ENCODE peak calls at places on chromosomes 3 and 15, in four cellular contexts. P is brain microvascular endothelial cell, I is MM.1S, B is mammary epithelial cell. L is an unnamed sample.

GRCh38 chr15:84944861-84945260 is 36.8 kb upstream of the PDE8A start:
- DNase-seq in B (no peak), I (no peak), P (no peak), L (no peak)

GRCh38 chr3:149018247-149018646 is 26.9 kb downstream of the GYG1 start:
- DNase-seq in I (no peak), B (no peak), P (peak; percentile 42), L (no peak)

GRCh38 chr3:58062469-58062868 is 54.2 kb downstream of the FLNB start:
- DNase-seq in I (no peak), B (no peak), P (no peak), L (no peak)

GRCh38 chr3:22922317-22922716 is 280.8 kb upstream of the UBE2E2 start:
- DNase-seq in P (no peak), I (peak; percentile 50), B (peak; percentile 5), L (no peak)

GRCh38 chr3:141828487-141829284 is 47.8 kb upstream of the ATP1B3 start:
- DNase-seq in I (no peak), B (peak; percentile 79), P (no peak), L (no peak)

GRCh38 chr3:127728417-127728816 is 55.7 kb downstream of the ABTB1 start:
- DNase-seq in B (no peak), P (no peak), I (no peak), L (no peak)

GRCh38 chr3:126913524-126913923 is 69.4 kb upstream of the PLXNA1 start:
- DNase-seq in B (peak; percentile 53), P (no peak), I (peak; percentile 90), L (no peak)

GRCh38 chr3:41265011-41265545 is 65.8 kb downstream of the CTNNB1 start:
- DNase-seq in B (no peak), I (no peak), P (peak; percentile 61), L (peak; percentile 10)

GRCh38 chr3:140703496-140703895 is 25.6 kb downstream of the TRIM42 start:
- DNase-seq in B (no peak), P (no peak), I (no peak), L (no peak)

GRCh38 chr3:118543823-118544222 is 490.8 kb downstream of the IGSF11 start:
- DNase-seq in I (no peak), B (no peak), P (no peak), L (no peak)

GRCh38 chr15:29656636-29657475 is 165.4 kb downstream of the TJP1 start:
- DNase-seq in P (no peak), B (no peak), I (no peak), L (no peak)

GRCh38 chr3:12590096-12590495 is 33.2 kb downstream of the MKRN2 start:
- DNase-seq in I (no peak), P (no peak), B (no peak), L (no peak)

GRCh38 chr15:37099321-37100108 is 834 bp downstream of the MEIS2 start:
- DNase-seq in P (no peak), B (peak; percentile 41), I (peak; percentile 38), L (no peak)

GRCh38 chr15:74799255-74799842 is 13.3 kb upstream of the LMAN1L start:
- DNase-seq in B (no peak), P (no peak), I (peak; percentile 47), L (no peak)

GRCh38 chr3:139689122-139689521 is 11.3 kb upstream of the NMNAT3 start:
- DNase-seq in P (no peak), I (no peak), B (no peak), L (no peak)

GRCh38 chr15:85582076-85582718 is 201.8 kb downstream of the AKAP13 start:
- DNase-seq in B (no peak), P (no peak), I (no peak), L (no peak)

GRCh38 chr3:176961916-176962315 is 235.4 kb downstream of the TBL1XR1 start:
- DNase-seq in P (no peak), B (no peak), I (no peak), L (no peak)

GRCh38 chr15:65869954-65870871 is 922 bp downstream of the RAB11A start:
- DNase-seq in P (peak; percentile 28), B (peak; percentile 65), I (no peak), L (no peak)

GRCh38 chr3:188335656-188336055 is 181.7 kb downstream of the LPP start:
- DNase-seq in P (no peak), B (no peak), I (no peak), L (no peak)

GRCh38 chr15:92914768-92915221 is 14.7 kb downstream of the CHD2 start:
- DNase-seq in P (no peak), B (peak; percentile 39), I (no peak), L (no peak)

GRCh38 chr15:100671858-100672543 is 69.6 kb downstream of the ASB7 start:
- DNase-seq in I (no peak), B (peak; percentile 49), P (peak; percentile 33), L (no peak)

GRCh38 chr3:115671761-115672455 is 48.6 kb downstream of the GAP43 start:
- DNase-seq in P (no peak), I (peak; percentile 68), B (no peak), L (no peak)

GRCh38 chr3:20924646-20925395 is 738.8 kb upstream of the SGO1 start:
- DNase-seq in P (no peak), I (no peak), B (peak; percentile 29), L (no peak)

GRCh38 chr15:39301589-39301999 is 279.3 kb upstream of the THBS1 start:
- DNase-seq in B (peak; percentile 20), I (no peak), P (no peak), L (no peak)

GRCh38 chr15:25501828-25502446 is 63.1 kb upstream of the UBE3A start:
- DNase-seq in I (peak; percentile 48), P (peak; percentile 12), B (no peak), L (peak; percentile 20)

GRCh38 chr3:102514241-102514640 is 79.4 kb downstream of the ZPLD1 start:
- DNase-seq in B (no peak), I (no peak), P (no peak), L (no peak)

GRCh38 chr3:13723676-13724207 is 156.1 kb downstream of the WNT7A start:
- DNase-seq in P (no peak), I (no peak), B (no peak), L (no peak)

GRCh38 chr3:52227117-52227516 is 1.7 kb upstream of the TLR9 start:
- DNase-seq in P (no peak), B (no peak), I (no peak), L (no peak)
- TF ChIP-seq CTCF in P (peak; percentile 16), B (no peak), I (no peak), L (peak; percentile 11)

GRCh38 chr3:170361711-170362110 is 4.2 kb downstream of the SKIL start:
- DNase-seq in B (no peak), P (no peak), I (no peak), L (no peak)
- H3K4me3 ChIP-seq in B (no peak overlapping the region), P (peak overlapping the region; percentile 18), I (no peak overlapping the region), L (no peak overlapping the region)

DNA sequence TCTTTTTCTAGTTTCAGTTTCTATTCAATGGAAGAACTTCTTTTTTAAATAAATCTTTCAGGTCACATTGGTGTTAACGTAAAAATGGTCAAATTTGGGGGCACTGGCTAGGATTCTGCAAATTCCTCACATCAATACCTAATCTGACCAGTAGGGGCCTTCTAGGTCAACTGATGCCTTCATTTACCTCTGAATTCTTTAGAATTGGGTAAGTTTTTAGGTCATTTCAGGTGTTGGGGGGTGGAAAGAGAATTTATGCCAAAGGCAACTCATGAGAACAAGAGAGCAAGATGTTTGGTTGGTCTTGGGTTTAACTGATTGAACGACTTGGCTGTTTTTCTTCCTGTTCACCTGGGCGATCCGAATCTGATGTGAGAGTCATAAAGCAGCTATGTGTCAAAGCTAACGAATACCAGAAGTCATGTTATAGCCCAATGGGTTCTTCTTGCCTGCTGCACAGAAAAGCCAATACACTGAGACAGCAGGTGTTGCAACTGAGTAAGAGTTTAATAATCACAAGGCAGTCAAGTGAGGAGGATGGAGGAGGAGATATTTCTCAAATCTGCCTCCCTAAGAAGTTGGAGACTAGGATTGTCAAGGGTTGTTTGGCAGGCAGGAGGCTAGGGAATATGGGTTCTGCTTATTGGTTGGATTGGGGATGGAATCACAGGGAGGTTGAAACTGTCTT is 15.3 kb downstream of the LRRC49 start:
- DNase-seq in P (no peak), I (no peak), B (no peak), L (no peak)
- TF ChIP-seq CTCF in P (peak; percentile 49), I (peak; percentile 32), B (peak; percentile 27), L (peak; percentile 18)

GRCh38 chr3:37907906-37908305 is 46.2 kb downstream of the CTDSPL start:
- DNase-seq in P (no peak), B (peak; percentile 14), I (peak; percentile 97), L (no peak)
- H3K4me3 ChIP-seq in P (no peak overlapping the region), B (no peak overlapping the region), I (no peak overlapping the region), L (no peak overlapping the region)

GRCh38 chr3:179590669-179591068 is 13.8 kb downstream of the MRPL47 start:
- DNase-seq in P (no peak), B (no peak), I (no peak), L (no peak)

GRCh38 chr3:179591313-179591712 is 13.1 kb downstream of the MRPL47 start:
- DNase-seq in I (no peak), B (no peak), P (peak; percentile 8), L (no peak)

DNA sequence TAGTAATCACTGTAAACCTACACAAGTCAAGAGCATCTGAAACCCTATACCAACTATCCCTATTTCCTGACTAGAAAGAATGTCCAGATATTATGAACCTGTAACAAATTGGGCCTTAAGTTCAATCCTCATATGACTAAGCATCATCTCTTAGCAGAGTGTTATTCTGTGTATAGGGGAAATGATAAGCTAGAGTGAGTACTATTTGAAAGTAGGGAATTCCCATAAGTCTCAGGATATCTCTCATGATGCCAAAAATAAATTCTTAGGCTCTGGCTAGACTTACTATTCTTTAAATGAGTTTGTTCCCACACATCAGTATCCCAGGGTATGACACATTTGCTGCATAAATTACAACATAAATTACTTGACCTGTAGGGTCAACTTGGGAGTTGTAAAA is 15.3 kb downstream of the MRPL47 start:
- DNase-seq in B (no peak), P (no peak), I (no peak), L (no peak)
- TF ChIP-seq CTCF in B (no peak), P (no peak), I (no peak), L (no peak)

GRCh38 chr3:27307566-27307965 is 61.6 kb downstream of the NEK10 start:
- DNase-seq in I (no peak), B (no peak), P (no peak), L (no peak)

GRCh38 chr3:27302891-27303290 is 66.3 kb downstream of the NEK10 start:
- DNase-seq in B (no peak), I (no peak), P (no peak), L (no peak)
- H3K4me3 ChIP-seq in B (no peak overlapping the region), I (no peak overlapping the region), P (no peak overlapping the region), L (no peak overlapping the region)

GRCh38 chr3:173719585-173719984 is 322.0 kb downstream of the NLGN1 start:
- DNase-seq in P (no peak), B (no peak), I (no peak), L (no peak)
- TF ChIP-seq CTCF in P (no peak), B (no peak), I (no peak), L (no peak)

GRCh38 chr3:9302425-9303181 is 53.2 kb upstream of the SRGAP3 start:
- DNase-seq in B (peak; percentile 85), I (peak; percentile 71), P (peak; percentile 67), L (peak; percentile 39)
- H3K4me3 ChIP-seq in B (peak overlapping the region; percentile 15), I (no peak overlapping the region), P (peak overlapping the region; percentile 5), L (no peak overlapping the region)

DNA sequence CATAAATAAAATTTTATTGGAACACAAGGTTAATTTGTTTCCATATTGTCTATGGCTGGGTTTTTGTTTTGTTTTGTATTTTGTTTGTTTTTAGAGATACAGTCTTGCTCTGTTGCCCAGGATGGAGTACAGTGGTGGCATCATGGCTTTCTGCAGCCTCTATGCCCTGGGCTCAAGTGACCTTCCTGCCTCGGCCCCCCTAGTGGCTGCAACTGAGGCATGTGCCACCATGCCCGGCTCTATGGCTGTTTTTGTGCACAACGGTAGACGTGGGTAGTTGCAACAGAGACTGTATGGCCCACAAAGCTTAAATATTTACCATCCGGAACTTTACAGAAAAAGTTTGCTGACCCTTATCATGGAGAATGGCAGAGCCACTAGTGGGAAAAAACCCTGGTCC is 46.8 kb upstream of the C3orf70 start:
- DNase-seq in B (no peak), I (no peak), P (no peak), L (no peak)
- TF ChIP-seq CTCF in B (no peak), I (no peak), P (peak; percentile 22), L (peak; percentile 8)

L was measured in HFF-Myc.